ENCODE peak calls at places on chromosome 7, in four cellular contexts. C, M, N and P are unnamed samples.

GRCh38 chr7:114973147-114973546 is 51.3 kb downstream of the MDFIC start:
- DNase-seq in C (no peak), N (no peak), M (no peak), P (no peak)

GRCh38 chr7:29471444-29472138 is 92.0 kb upstream of the PRR15 start:
- DNase-seq in N (no peak), M (no peak), C (peak; percentile 69), P (no peak)

GRCh38 chr7:78770422-78771410 is 682.8 kb downstream of the MAGI2 start:
- DNase-seq in C (no peak), N (no peak), M (no peak), P (peak; percentile 12)

GRCh38 chr7:138116892-138117291 is 40.6 kb downstream of the AKR1D1 start:
- DNase-seq in N (no peak), C (peak; percentile 78), M (no peak), P (no peak)

GRCh38 chr7:44080118-44080517 is 2.2 kb downstream of the POLM start:
- DNase-seq in N (no peak), M (no peak), C (no peak), P (no peak)

GRCh38 chr7:151552352-151553028 is 32.8 kb upstream of the RHEB start:
- DNase-seq in C (no peak), M (no peak), N (no peak), P (no peak)

GRCh38 chr7:159088016-159088865 is 56.4 kb downstream of the VIPR2 start:
- DNase-seq in M (no peak), N (no peak), C (no peak), P (no peak)

GRCh38 chr7:139494835-139495568 is 11.5 kb upstream of the KLRG2 start:
- DNase-seq in N (peak; percentile 47), C (no peak), M (no peak), P (no peak)

GRCh38 chr7:73622909-73623797 is 1.2 kb downstream of the MLXIPL start:
- DNase-seq in N (no peak), M (peak; percentile 81), C (peak; percentile 95), P (no peak)

GRCh38 chr7:158271646-158272045 is 316.0 kb downstream of the PTPRN2 start:
- DNase-seq in N (no peak), M (no peak), C (no peak), P (no peak)

GRCh38 chr7:140287988-140288387 is 110.3 kb downstream of the SLC37A3 start:
- DNase-seq in N (no peak), C (no peak), M (no peak), P (no peak)

GRCh38 chr7:17690030-17690429 is 250.3 kb downstream of the SNX13 start:
- DNase-seq in C (no peak), M (peak; percentile 14), N (peak; percentile 11), P (no peak)

GRCh38 chr7:4659551-4660286 is 22.4 kb upstream of the FOXK1 start:
- DNase-seq in M (peak; percentile 42), N (no peak), C (no peak), P (no peak)

GRCh38 chr7:95549818-95550529 is 46.3 kb downstream of the PDK4 start:
- DNase-seq in N (no peak), C (no peak), M (peak; percentile 68), P (no peak)

GRCh38 chr7:140726304-140726703 is 29.8 kb downstream of the NDUFB2 start:
- DNase-seq in C (peak; percentile 10), N (no peak), M (peak; percentile 32), P (peak; percentile 20)

DNA sequence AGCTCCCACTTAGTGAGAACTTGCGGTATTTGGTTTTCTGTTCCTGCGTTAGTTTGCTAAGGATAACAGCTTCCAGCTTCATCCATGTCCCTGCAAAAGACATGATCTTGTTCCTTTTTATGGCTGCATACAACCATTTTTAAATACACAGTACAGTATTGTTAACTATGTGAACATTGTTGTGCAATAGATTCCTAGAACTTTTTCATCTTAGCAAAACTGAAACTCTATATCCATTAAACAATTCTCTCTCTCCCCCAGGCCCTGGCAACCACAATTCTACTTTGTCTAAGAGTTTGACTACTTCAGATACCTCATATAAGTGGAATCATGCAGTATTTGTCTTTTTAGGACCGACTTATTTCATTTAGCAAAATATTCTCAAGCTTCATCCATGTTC is 72.4 kb upstream of the CAPZA2 start:
- DNase-seq in M (no peak), N (no peak), C (no peak), P (no peak)
- TF ChIP-seq TARDBP in M (no peak), N (no peak), C (no peak), P (no peak)

GRCh38 chr7:128830231-128831177 is at the start of gene FLNC:
- DNase-seq in N (no peak), M (peak; percentile 73), C (no peak), P (peak; percentile 45)
- TF ChIP-seq TARDBP in N (no peak), M (peak; percentile 64), C (no peak), P (no peak)

GRCh38 chr7:2036786-2037185 is 196.0 kb downstream of the MAD1L1 start:
- DNase-seq in M (no peak), N (no peak), C (no peak), P (no peak)
- TF ChIP-seq TARDBP in M (no peak), N (no peak), C (no peak), P (no peak)

GRCh38 chr7:99674995-99675742 is 4.6 kb downstream of the CYP3A5 start:
- DNase-seq in N (no peak), C (no peak), M (no peak), P (no peak)

GRCh38 chr7:99677646-99678045 is 2.1 kb downstream of the CYP3A5 start:
- DNase-seq in C (peak; percentile 66), N (no peak), M (no peak), P (no peak)

GRCh38 chr7:99677013-99677412 is 2.8 kb downstream of the CYP3A5 start:
- DNase-seq in N (no peak), C (no peak), M (no peak), P (no peak)

GRCh38 chr7:99679032-99679399 is 780 bp downstream of the CYP3A5 start:
- DNase-seq in C (peak; percentile 83), M (peak; percentile 75), N (no peak), P (no peak)

DNA sequence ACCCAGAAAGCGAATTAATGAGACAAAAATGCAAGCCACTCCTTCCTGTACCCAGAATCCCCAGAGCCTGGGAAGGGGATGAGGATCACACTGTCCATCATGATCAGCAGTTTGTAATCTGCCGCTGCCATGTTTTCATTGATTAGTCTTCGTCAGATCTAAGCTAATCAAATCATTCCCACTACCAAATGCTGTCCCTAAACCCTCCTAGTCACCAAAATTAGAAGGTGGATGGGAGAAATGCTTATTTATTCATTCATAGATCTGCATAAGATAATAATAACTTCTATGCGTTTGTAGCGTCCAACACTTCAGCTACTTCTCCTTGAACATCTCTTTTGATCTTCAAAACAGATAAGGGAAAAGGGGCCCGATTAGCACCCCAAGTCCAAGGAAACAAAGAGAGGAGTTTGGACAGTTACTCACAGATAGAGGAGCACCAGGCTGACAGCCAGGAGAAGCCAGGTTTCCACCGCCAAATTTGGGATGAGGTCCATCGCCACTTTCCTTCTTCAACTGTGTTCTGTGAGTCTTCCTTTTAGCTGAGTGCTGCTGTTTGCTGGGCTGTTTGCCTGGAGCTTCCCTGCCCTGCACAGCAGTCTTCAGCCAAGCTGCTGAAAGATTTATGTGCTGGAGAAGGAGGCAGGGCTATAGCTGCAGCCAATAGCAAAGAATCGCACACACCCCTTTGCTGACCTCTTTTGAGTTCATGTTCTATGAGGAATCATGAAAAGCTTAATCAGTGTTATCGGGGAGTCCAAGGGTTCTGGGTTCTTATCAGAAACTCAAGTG is at the start of gene CYP3A5:
- DNase-seq in M (peak; percentile 93), N (no peak), C (no peak), P (peak; percentile 23)
- TF ChIP-seq TARDBP in M (no peak), N (no peak), C (no peak), P (no peak)

GRCh38 chr7:110181768-110182167 is 909.2 kb upstream of the LRRN3 start:
- DNase-seq in M (no peak), C (no peak), N (no peak), P (no peak)

GRCh38 chr7:110179037-110179436 is 911.9 kb upstream of the LRRN3 start:
- DNase-seq in C (no peak), N (no peak), M (no peak), P (no peak)

DNA sequence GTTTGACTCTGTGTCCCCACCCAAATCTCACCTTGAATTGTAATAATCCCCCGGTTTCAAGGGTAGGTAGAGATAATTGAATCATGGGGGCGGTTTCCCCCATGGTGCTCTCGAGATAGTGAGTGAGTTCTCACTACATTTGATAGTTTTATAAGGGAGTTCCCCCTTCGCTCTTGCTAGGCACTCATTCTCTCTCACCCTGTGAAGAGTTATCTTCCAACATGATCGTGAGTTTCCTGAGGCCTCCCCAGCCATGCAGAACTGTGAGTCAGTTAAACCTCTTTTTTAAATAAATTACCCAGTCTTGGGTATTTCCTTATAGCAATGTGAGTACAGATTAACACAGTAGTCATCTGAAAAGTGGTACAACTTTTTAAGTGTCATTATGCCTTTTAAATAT is 913.5 kb upstream of the LRRN3 start:
- DNase-seq in M (no peak), N (no peak), C (no peak), P (no peak)
- TF ChIP-seq TARDBP in M (no peak), N (no peak), C (no peak), P (no peak)

GRCh38 chr7:66296001-66296521 is 90.9 kb downstream of the TPST1 start:
- DNase-seq in C (no peak), N (peak; percentile 11), M (no peak), P (no peak)
- TF ChIP-seq TARDBP in C (no peak), N (no peak), M (no peak), P (no peak)